ENCODE peak calls at places on chromosomes 7 and 10, in eight cellular contexts. C is NCI-H345; M is NCI-H2107; D is activated naive CD4-positive, alpha-beta T cell; V is brain microvascular endothelial cell; Y is mammary epithelial cell; R is activated CD8-positive, alpha-beta memory T cell treated with anti-CD3 and anti-CD28 coated beads, Interleukin-2, amount 50 U/mL, for 4 hours; N is CD4-positive, alpha-beta T cell. Z is an unnamed sample.

GRCh38 chr7:2440608-2441245 is 35.5 kb downstream of the GRIFIN start:
- DNase-seq in C (no peak), V (no peak), R (no peak), D (no peak), N (no peak), Y (no peak), M (no peak), Z (no peak)

GRCh38 chr7:55518836-55519235 is 53.5 kb downstream of the VOPP1 start:
- DNase-seq in D (no peak), R (no peak), M (no peak), C (no peak), Y (no peak), V (no peak), N (no peak), Z (no peak)

GRCh38 chr10:44946201-44946600 is 13.4 kb upstream of the RASSF4 start:
- DNase-seq in M (no peak), D (no peak), Y (no peak), V (no peak), R (no peak), C (no peak), N (no peak), Z (no peak)

GRCh38 chr10:110056822-110057221 is 49.0 kb downstream of the ADD3 start:
- DNase-seq in M (no peak), V (no peak), C (no peak), N (no peak), Y (no peak), D (no peak), R (no peak), Z (no peak)

GRCh38 chr7:538764-539685 is 19.4 kb upstream of the PDGFA start:
- DNase-seq in R (no peak), N (no peak), Y (peak), M (no peak), D (no peak), C (no peak), V (no peak), Z (no peak)

GRCh38 chr7:109246330-109247077 is 676.8 kb downstream of the DNAJB9 start:
- DNase-seq in M (no peak), Y (peak), R (no peak), V (peak), N (no peak), D (no peak), C (no peak), Z (no peak)

GRCh38 chr10:103789771-103790201 is 65.6 kb downstream of the SH3PXD2A start:
- DNase-seq in D (no peak), N (no peak), M (no peak), R (no peak), V (no peak), C (peak), Y (peak), Z (no peak)

GRCh38 chr7:138900040-138900828 is 81.0 kb downstream of the KIAA1549 start:
- DNase-seq in M (no peak), D (no peak), C (no peak), V (no peak), R (no peak), N (no peak), Y (no peak), Z (no peak)

GRCh38 chr10:78925275-78925674 is 143.5 kb upstream of the ZMIZ1 start:
- DNase-seq in Y (no peak), D (no peak), C (no peak), M (no peak), V (no peak), N (no peak), R (no peak), Z (no peak)

GRCh38 chr10:95832216-95833037 is 75.3 kb upstream of the CC2D2B start:
- DNase-seq in V (no peak), M (no peak), N (no peak), Y (no peak), D (no peak), C (no peak), R (peak), Z (no peak)

GRCh38 chr7:92793656-92794205 is 42.6 kb downstream of the CDK6 start:
- DNase-seq in V (no peak), Y (no peak), N (no peak), R (no peak), M (no peak), C (no peak), D (no peak), Z (no peak)

GRCh38 chr10:72173635-72174296 is 42.0 kb upstream of the ANAPC16 start:
- DNase-seq in C (no peak), V (no peak), M (peak), R (no peak), N (no peak), Y (no peak), D (no peak), Z (peak)

GRCh38 chr10:131915990-131916766 is 15.4 kb downstream of the PPP2R2D start:
- DNase-seq in C (no peak), N (no peak), M (no peak), V (no peak), R (no peak), D (no peak), Y (no peak), Z (no peak)

GRCh38 chr7:76191783-76192240 is 9.9 kb upstream of the SRRM3 start:
- DNase-seq in Y (peak), C (no peak), D (no peak), V (peak), N (no peak), M (no peak), R (no peak), Z (peak)

GRCh38 chr10:70649526-70649925 is 22.8 kb upstream of the ADAMTS14 start:
- DNase-seq in D (no peak), N (no peak), M (no peak), C (no peak), V (peak), Y (peak), R (no peak), Z (no peak)

GRCh38 chr10:95263864-95264226 is 27.0 kb downstream of the PDLIM1 start:
- DNase-seq in V (no peak), Y (no peak), D (no peak), N (no peak), C (no peak), R (no peak), M (no peak), Z (no peak)

GRCh38 chr10:117322258-117322657 is 53.0 kb downstream of the PDZD8 start:
- DNase-seq in R (no peak), D (no peak), M (no peak), Y (no peak), C (no peak), N (no peak), V (peak), Z (no peak)

GRCh38 chr7:157851501-157852067 is 514.8 kb downstream of the DNAJB6 start:
- DNase-seq in R (peak), D (peak), N (peak), M (peak), V (no peak), C (no peak), Y (no peak), Z (no peak)

GRCh38 chr10:88299787-88300186 is 283.3 kb downstream of the RNLS start:
- DNase-seq in N (no peak), Y (no peak), R (no peak), M (no peak), C (no peak), D (no peak), V (no peak), Z (no peak)

Z was measured in WERI-Rb-1.